ENCODE peak calls at places on chromosomes 12 and 14, in eight cellular contexts. U is left ventricle myocardium inferior, G is breast epithelium, D is heart right ventricle, R is A549, H is HepG2, I is uterus, P is endodermal cell. N is an unnamed sample.

GRCh38 chr14:21334202-21334906 is 49.5 kb downstream of the SUPT16H start:
- DNase-seq in P (no peak), G (no peak), H (no peak), I (no peak), U (no peak), R (no peak), D (no peak), N (no peak)

GRCh38 chr12:6264402-6265037 is 46.0 kb upstream of the PLEKHG6 start:
- DNase-seq in G (no peak), D (no peak), R (no peak), H (no peak), I (no peak), P (no peak), U (no peak), N (no peak)

GRCh38 chr14:30532264-30532663 is 26.7 kb upstream of the G2E3 start:
- DNase-seq in R (no peak), P (no peak), G (no peak), U (no peak), H (no peak), I (no peak), D (no peak), N (no peak)

GRCh38 chr12:37672655-37673260 is 643.8 kb upstream of the ALG10B start:
- DNase-seq in G (no peak), R (peak), D (no peak), I (no peak), P (no peak), U (no peak), H (no peak), N (no peak)

GRCh38 chr12:19885092-19885813 is 446.0 kb downstream of the AEBP2 start:
- DNase-seq in U (no peak), H (no peak), I (no peak), R (no peak), D (peak), P (no peak), G (no peak), N (no peak)

GRCh38 chr12:52836042-52836466 is 1.9 kb upstream of the KRT79 start:
- DNase-seq in P (no peak), D (no peak), U (no peak), I (no peak), G (no peak), R (no peak), H (no peak), N (no peak)

GRCh38 chr12:79776111-79776510 is 85.3 kb upstream of the PAWR start:
- DNase-seq in H (peak), I (no peak), G (no peak), R (no peak), P (no peak), D (no peak), U (no peak), N (no peak)

GRCh38 chr12:92928431-92928961 is 599 bp downstream of the EEA1 start:
- DNase-seq in I (peak), P (peak), U (peak), H (no peak), D (peak), R (peak), G (peak), N (peak)

GRCh38 chr14:97771340-97772045 is 974.3 kb downstream of the VRK1 start:
- DNase-seq in D (no peak), P (no peak), U (no peak), R (no peak), G (peak), I (no peak), H (no peak), N (no peak)

GRCh38 chr14:89025581-89026236 is 201.3 kb downstream of the TTC8 start:
- DNase-seq in I (peak), H (no peak), P (no peak), D (no peak), G (no peak), R (no peak), U (no peak), N (no peak)

GRCh38 chr12:29547844-29548243 is 50.4 kb upstream of the OVCH1 start:
- DNase-seq in D (no peak), P (no peak), I (no peak), H (no peak), R (no peak), U (no peak), G (no peak), N (no peak)

GRCh38 chr14:69501362-69501964 is 16.9 kb downstream of the PLEKHD1 start:
- DNase-seq in H (no peak), R (no peak), I (no peak), P (no peak), G (no peak), D (peak), U (peak), N (peak)

GRCh38 chr12:123602651-123603195 is 824 bp downstream of the DDX55 start:
- DNase-seq in I (no peak), G (no peak), H (no peak), P (no peak), U (no peak), D (no peak), R (no peak), N (no peak)

GRCh38 chr12:75699728-75700496 is 188.5 kb upstream of the KRR1 start:
- DNase-seq in D (peak), H (no peak), R (no peak), U (no peak), G (no peak), P (no peak), I (no peak), N (no peak)

GRCh38 chr12:111322336-111323250 is 46.3 kb downstream of the PHETA1 start:
- DNase-seq in P (no peak), U (peak), R (no peak), D (peak), H (no peak), I (no peak), G (no peak), N (peak)

GRCh38 chr12:57765698-57766463 is 997 bp downstream of the CYP27B1 start:
- DNase-seq in D (no peak), R (no peak), H (no peak), I (no peak), G (no peak), U (no peak), P (peak), N (no peak)
- H3K4me3 ChIP-seq in D (peak), R (peak), H (peak), I (no peak), G (peak), U (peak), P (peak), N (no peak)

DNA sequence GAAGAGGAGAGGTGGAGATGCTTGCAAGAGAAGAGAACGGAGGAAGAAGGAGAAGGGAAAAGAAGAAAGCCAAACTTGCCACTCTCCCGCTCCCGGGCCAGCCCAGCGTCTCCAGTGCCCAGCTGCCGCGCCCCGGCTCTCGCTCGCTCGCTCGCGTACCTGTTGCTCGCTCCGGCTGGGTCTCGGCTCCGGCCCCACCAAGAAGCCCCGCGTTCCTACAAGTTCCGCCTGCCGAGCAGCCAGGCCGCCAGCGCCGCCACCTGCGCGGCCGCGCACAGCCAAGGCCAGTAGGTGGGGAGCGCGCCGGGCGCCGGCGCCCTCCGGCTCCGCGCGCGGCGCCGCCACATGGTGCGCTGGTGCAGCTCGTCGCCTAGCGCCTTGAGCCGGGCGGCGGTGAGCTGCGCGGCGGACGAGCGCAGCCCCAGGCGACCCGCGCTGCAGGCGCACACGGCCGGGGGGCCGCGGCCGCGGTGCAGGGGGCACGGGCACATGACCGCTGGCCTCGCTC is 370 bp downstream of the HRK start:
- DNase-seq in H (peak), D (peak), P (peak), I (no peak), R (peak), G (no peak), U (peak), N (no peak)
- TF ChIP-seq CTCF in H (peak), D (no peak), P (peak), I (no peak), R (peak), G (no peak), U (peak), N (no peak)

GRCh38 chr12:132493482-132494178 is 3.7 kb downstream of the FBRSL1 start:
- DNase-seq in D (no peak), U (no peak), R (no peak), H (peak), G (no peak), P (no peak), I (no peak), N (no peak)
- H3K27ac ChIP-seq in D (no peak), U (peak), R (no peak), H (no peak), G (peak), P (no peak), I (no peak), N (no peak)

GRCh38 chr14:101506921-101507300 is 54.4 kb upstream of the DIO3 start:
- DNase-seq in I (peak), P (peak), R (no peak), D (no peak), U (no peak), H (no peak), G (no peak), N (peak)
- H3K4me3 ChIP-seq in I (no peak), P (no peak), R (no peak), D (no peak), U (no peak), H (no peak), G (no peak), N (no peak)

DNA sequence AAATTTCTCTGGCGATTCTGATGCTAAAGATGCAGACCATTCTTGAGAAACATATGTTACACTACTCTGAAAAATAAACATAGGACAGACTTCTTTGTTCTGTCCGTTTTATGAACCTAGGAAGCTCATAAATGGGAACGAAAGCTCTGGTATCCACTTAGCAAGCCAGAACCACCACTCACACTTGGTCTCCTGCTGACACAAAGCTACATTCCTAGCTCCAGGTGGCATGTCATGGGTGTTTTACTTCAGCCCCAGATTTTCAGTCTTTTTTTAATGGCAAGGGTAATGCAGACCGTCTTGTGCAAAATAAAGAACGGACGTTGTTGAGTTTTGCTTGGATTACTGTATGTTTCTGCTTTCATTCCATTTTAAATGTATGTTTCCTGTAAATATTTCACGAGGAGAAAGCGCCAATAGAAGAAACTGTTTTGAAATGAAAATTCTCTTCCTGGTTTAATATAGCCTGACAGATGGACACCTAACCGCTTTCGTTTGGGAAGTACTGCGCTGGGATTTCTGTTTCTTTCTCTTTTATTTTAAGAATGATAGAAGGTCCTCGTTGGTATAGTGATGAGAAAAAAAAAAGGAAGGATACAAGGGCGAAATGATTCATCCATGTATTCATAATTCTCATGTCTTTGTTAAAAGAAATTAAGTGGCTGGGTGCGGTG is 820 bp upstream of the COQ5 start:
- DNase-seq in U (no peak), D (no peak), R (peak), I (no peak), P (peak), G (no peak), H (peak), N (no peak)
- TF ChIP-seq CTCF in U (no peak), D (no peak), R (no peak), I (no peak), P (peak), G (no peak), H (peak), N (no peak)

DNA sequence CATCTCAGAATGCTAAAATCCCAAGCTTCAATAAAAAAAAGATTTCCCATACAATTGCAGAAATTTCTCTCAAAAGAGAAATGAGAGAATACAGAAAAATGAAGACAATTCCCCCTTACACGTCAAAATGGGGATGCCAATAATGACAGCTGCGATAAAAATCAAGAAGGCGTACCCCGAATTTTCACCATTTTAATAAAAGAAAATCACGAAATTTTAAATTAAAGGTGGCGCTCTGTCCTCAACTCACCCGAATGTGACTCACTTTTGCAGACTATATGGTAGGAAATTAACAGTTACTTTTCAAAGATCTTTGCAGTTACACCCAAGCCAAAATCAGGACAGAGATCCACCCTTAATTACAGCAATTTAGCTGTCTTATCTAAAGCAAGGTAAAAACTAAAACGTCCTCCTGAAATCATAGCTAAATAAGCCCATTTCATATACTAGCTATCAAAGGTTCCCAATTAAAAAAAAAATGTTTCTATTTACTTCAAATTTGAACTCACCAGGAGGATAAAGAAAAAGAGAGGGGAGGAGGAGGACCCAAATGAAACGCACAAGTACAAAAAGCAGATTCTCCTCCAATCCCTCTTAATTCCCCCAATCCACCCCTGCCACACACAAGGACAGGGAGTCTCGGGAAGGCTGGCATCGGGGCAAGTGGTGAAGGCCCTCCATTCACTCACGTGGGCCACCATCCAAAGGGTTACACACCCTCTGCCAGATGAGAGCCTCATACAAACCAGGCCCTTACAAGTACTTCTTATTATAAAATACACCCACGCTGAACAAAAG is 1.9 kb downstream of the ATP2B1 start:
- DNase-seq in R (peak), G (peak), D (peak), I (peak), H (no peak), U (no peak), P (peak), N (no peak)
- H3K27ac ChIP-seq in R (peak), G (no peak), D (no peak), I (peak), H (peak), U (no peak), P (no peak), N (peak)

GRCh38 chr12:38903596-38903995 is 1.8 kb downstream of the CPNE8 start:
- DNase-seq in R (no peak), D (no peak), H (no peak), I (no peak), G (no peak), U (no peak), P (no peak), N (no peak)
- H3K4me3 ChIP-seq in R (no peak), D (no peak), H (no peak), I (no peak), G (peak), U (peak), P (peak), N (no peak)

DNA sequence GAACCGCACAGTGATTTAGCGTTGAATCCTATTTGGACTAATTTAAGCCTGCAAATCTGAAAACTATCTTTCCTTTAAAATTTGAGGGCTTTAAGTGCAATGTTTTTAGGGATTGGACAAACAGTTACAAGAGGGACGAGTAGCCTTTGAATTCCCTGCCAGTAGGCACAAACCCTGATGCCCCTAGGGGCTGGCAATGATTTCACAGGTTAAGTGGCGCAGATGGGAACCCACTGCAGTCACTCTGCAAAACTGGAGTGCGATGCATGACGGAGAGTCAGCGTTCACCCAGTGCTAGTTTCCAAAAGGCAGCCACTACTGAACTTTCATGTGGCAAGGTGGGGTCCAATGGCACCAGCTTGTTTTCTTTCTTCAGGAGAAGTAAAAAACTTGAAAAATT is 99.4 kb upstream of the FRMD6 start:
- DNase-seq in R (peak), H (no peak), U (no peak), P (no peak), G (no peak), I (no peak), D (no peak), N (no peak)
- TF ChIP-seq CTCF in R (no peak), H (no peak), U (no peak), P (peak), G (no peak), I (no peak), D (no peak), N (no peak)

GRCh38 chr12:26271889-26272492 is 76.6 kb downstream of the SSPN start:
- DNase-seq in I (peak), R (peak), H (no peak), U (peak), D (peak), G (peak), P (no peak), N (peak)

GRCh38 chr12:26271024-26271423 is 75.7 kb downstream of the SSPN start:
- DNase-seq in G (no peak), D (no peak), I (no peak), U (no peak), P (no peak), R (peak), H (no peak), N (no peak)

GRCh38 chr12:26274441-26275312 is 79.3 kb downstream of the SSPN start:
- DNase-seq in U (peak), G (peak), I (peak), D (peak), H (peak), P (peak), R (peak), N (no peak)

GRCh38 chr12:26275313-26276257 is 80.2 kb downstream of the SSPN start:
- DNase-seq in I (no peak), G (no peak), P (no peak), U (no peak), R (peak), D (no peak), H (peak), N (no peak)

DNA sequence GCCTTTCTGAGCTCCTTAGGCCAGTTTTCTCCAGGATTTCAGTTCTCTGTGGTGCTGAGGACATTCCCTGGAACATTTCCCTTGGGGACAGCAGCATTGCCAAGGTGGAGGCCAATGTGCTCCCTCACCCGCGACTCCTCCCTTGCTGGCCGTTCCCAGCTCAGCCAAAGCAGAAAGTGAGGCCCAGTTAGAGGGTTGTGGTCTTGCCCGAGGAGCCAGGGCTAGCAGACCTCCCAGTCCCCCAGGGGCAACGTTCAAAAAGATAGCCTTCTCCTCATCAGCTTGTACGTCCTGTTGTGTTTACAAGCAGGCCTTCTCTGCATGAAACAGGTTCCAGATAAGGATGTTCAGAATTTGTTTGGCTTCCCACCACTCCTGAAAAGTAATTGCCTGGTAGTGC is 78.4 kb downstream of the SSPN start:
- DNase-seq in P (peak), U (peak), D (no peak), I (no peak), G (no peak), R (no peak), H (no peak), N (no peak)
- H3K27ac ChIP-seq in P (no peak), U (peak), D (peak), I (peak), G (peak), R (peak), H (no peak), N (peak)

N was measured in dorsolateral prefrontal cortex.